ENCODE peak calls at places on chromosomes 3 and 15, in ten cellular contexts. F is breast epithelium, O is SK-N-SH, U is GM23338, S is stomach, G is HCT116, C is spleen, E is Panc1, H is transverse colon, B is K562. Z is an unnamed sample.

GRCh38 chr3:179074656-179075055 is 3.0 kb upstream of the ZMAT3 start:
- DNase-seq in E (no peak), U (no peak), S (no peak), F (no peak), H (no peak), B (peak; percentile 28), C (no peak), O (no peak), G (no peak), Z (no peak)

GRCh38 chr3:47890832-47891620 is 88.1 kb downstream of the DHX30 start:
- DNase-seq in G (no peak), H (peak; percentile 21), O (no peak), C (no peak), F (no peak), S (no peak), B (no peak), E (no peak), U (no peak), Z (no peak)

GRCh38 chr15:25401511-25401910 is 37.3 kb downstream of the UBE3A start:
- DNase-seq in H (no peak), C (no peak), O (no peak), F (no peak), B (no peak), U (no peak), S (no peak), E (no peak), G (no peak), Z (no peak)

GRCh38 chr15:62818691-62819090 is 223.9 kb upstream of the TPM1 start:
- DNase-seq in E (no peak), C (no peak), U (no peak), F (no peak), B (no peak), G (no peak), O (no peak), H (no peak), S (no peak), Z (no peak)

GRCh38 chr15:31328425-31328998 is 1.9 kb downstream of the KLF13 start:
- DNase-seq in U (no peak), O (peak; percentile 72), E (no peak), C (peak; percentile 93), H (no peak), B (peak; percentile 65), G (no peak), S (no peak), F (no peak), Z (no peak)

GRCh38 chr15:24971772-24972171 is 17.0 kb downstream of the SNRPN start:
- DNase-seq in C (no peak), F (no peak), E (no peak), O (no peak), S (no peak), G (no peak), H (no peak), U (no peak), B (no peak), Z (no peak)

GRCh38 chr15:40421246-40422157 is 15.9 kb downstream of the IVD start:
- DNase-seq in H (peak; percentile 85), E (peak; percentile 45), O (peak; percentile 91), G (peak; percentile 32), F (peak; percentile 81), U (peak; percentile 89), B (peak; percentile 88), S (peak; percentile 82), C (peak; percentile 96), Z (peak; percentile 70)

GRCh38 chr3:177833392-177833791 is 636.1 kb upstream of the TBL1XR1 start:
- DNase-seq in H (no peak), G (no peak), F (no peak), S (no peak), C (no peak), B (no peak), E (no peak), O (no peak), U (no peak), Z (no peak)

GRCh38 chr15:96978937-96979473 is 648.5 kb downstream of the NR2F2 start:
- DNase-seq in E (no peak), S (no peak), C (no peak), G (no peak), O (no peak), U (peak; percentile 23), F (no peak), H (no peak), B (no peak), Z (no peak)

GRCh38 chr3:63662500-63662899 is 10.0 kb downstream of the SNTN start:
- DNase-seq in G (no peak), B (no peak), F (no peak), U (peak; percentile 66), C (no peak), H (peak; percentile 9), O (no peak), S (no peak), E (no peak), Z (no peak)

GRCh38 chr15:29857196-29857595 is 34.9 kb upstream of the TJP1 start:
- DNase-seq in C (no peak), H (no peak), E (no peak), O (no peak), B (no peak), G (no peak), U (no peak), F (no peak), S (no peak), Z (no peak)

GRCh38 chr3:127753898-127754410 is 68.4 kb downstream of the MGLL start:
- DNase-seq in B (no peak), F (no peak), E (no peak), C (peak; percentile 82), S (no peak), G (no peak), U (no peak), H (no peak), O (no peak), Z (no peak)

GRCh38 chr3:35486295-35486694 is 153.0 kb upstream of the ARPP21 start:
- DNase-seq in G (no peak), S (no peak), O (no peak), F (no peak), H (no peak), B (no peak), E (no peak), U (peak; percentile 11), C (no peak), Z (no peak)

GRCh38 chr3:56845505-56845904 is 43.8 kb upstream of the ARHGEF3 start:
- DNase-seq in E (no peak), B (no peak), G (no peak), O (no peak), C (no peak), U (no peak), F (no peak), H (no peak), S (no peak), Z (no peak)

GRCh38 chr3:125116311-125117069 is 60.7 kb upstream of the HEG1 start:
- DNase-seq in F (peak; percentile 72), E (no peak), H (no peak), B (no peak), C (no peak), G (no peak), O (no peak), U (no peak), S (no peak), Z (peak; percentile 65)

GRCh38 chr3:13019706-13020105 is 53.5 kb downstream of the IQSEC1 start:
- DNase-seq in G (no peak), S (no peak), B (no peak), H (no peak), F (peak; percentile 42), U (no peak), C (peak; percentile 79), E (no peak), O (no peak), Z (no peak)

GRCh38 chr3:13021934-13022265 is 51.3 kb downstream of the IQSEC1 start:
- DNase-seq in G (no peak), S (no peak), E (no peak), U (no peak), C (peak; percentile 82), F (no peak), H (no peak), B (no peak), O (no peak), Z (no peak)

GRCh38 chr3:13022348-13023250 is 50.6 kb downstream of the IQSEC1 start:
- DNase-seq in B (peak; percentile 61), U (peak; percentile 62), H (no peak), S (peak; percentile 39), E (no peak), F (no peak), O (peak; percentile 90), C (peak; percentile 89), G (no peak), Z (no peak)

GRCh38 chr3:13020159-13020558 is 53.1 kb downstream of the IQSEC1 start:
- DNase-seq in G (no peak), B (no peak), O (no peak), C (peak; percentile 70), F (peak; percentile 36), S (no peak), H (no peak), U (no peak), E (no peak), Z (no peak)

GRCh38 chr3:13021141-13021933 is 51.9 kb downstream of the IQSEC1 start:
- DNase-seq in G (no peak), H (no peak), U (no peak), O (peak; percentile 65), B (no peak), S (peak; percentile 60), E (no peak), F (peak; percentile 51), C (peak; percentile 85), Z (no peak)
- H3K27ac ChIP-seq in G (no peak overlapping the region), H (no peak overlapping the region), U (no peak overlapping the region), O (peak overlapping the region; percentile 93), B (no peak overlapping the region), S (no peak overlapping the region), E (no peak overlapping the region), F (peak overlapping the region; percentile 2), C (peak overlapping the region; percentile 98), Z (no peak overlapping the region)

GRCh38 chr3:43477600-43477999 is 144.2 kb downstream of the ANO10 start:
- DNase-seq in H (peak; percentile 13), E (no peak), B (no peak), S (no peak), F (no peak), C (peak; percentile 90), G (no peak), O (no peak), U (no peak), Z (no peak)
- TF ChIP-seq POLR2AphosphoS5 in H (no peak), E (no peak), B (no peak), S (no peak), F (peak; percentile 15), C (peak; percentile 92), G (no peak), O (no peak), U (no peak), Z (peak; percentile 6)

GRCh38 chr15:83378921-83379561 is 68.1 kb upstream of the SH3GL3 start:
- DNase-seq in U (peak; percentile 72), G (peak; percentile 8), H (no peak), C (no peak), F (no peak), B (no peak), O (no peak), E (no peak), S (no peak), Z (no peak)
- H3K4me1 ChIP-seq in U (peaks cover 21% of the 10 kb centered on the region), G (peaks cover 18% of the 10 kb centered on the region), H (no peaks in the 10 kb centered on the region), C (peaks cover 7% of the 10 kb centered on the region), F (no peaks in the 10 kb centered on the region), B (peaks cover 4% of the 10 kb centered on the region), O (no peaks in the 10 kb centered on the region), E (no peaks in the 10 kb centered on the region), S (no peaks in the 10 kb centered on the region), Z (no peaks in the 10 kb centered on the region)

DNA sequence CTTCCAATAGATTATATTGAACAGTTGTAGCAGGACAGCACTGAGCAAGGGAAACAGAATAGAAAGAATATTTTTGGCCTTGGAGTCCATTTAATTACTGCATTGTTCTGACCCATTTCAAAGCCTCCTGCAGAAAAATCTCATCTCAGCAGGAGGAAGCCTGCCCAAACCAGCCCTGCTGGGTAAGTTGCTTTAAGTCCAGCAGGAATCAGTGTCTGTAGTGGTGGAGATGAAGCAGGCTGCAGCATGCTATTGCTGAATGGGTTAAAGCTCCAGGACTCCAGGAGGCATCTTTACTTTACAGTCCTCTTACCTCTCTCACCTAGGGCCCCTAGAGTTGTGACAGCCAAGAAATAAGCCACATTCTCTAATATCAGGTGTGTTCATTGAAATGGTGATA is 380.3 kb upstream of the THBS1 start:
- DNase-seq in U (peak; percentile 24), H (no peak), O (no peak), C (no peak), B (no peak), F (no peak), G (no peak), S (no peak), E (no peak), Z (no peak)
- H3K27ac ChIP-seq in U (no peak overlapping the region), H (no peak overlapping the region), O (no peak overlapping the region), C (no peak overlapping the region), B (no peak overlapping the region), F (no peak overlapping the region), G (no peak overlapping the region), S (no peak overlapping the region), E (no peak overlapping the region), Z (no peak overlapping the region)